ENCODE peak calls at places on chromosomes 6 and 20, in ten cellular contexts. H, V, O, J, P, X, A, S, D and W are unnamed samples.
A peak's percentile ranks its signal among the peaks of the same experiment; 100 is the strongest.

GRCh38 chr6:68238097-68238597 is 396.9 kb upstream of the ADGRB3 start:
- DNase-seq in H (no peak), V (no peak), O (no peak), J (no peak), P (no peak), X (no peak), A (no peak), S (no peak), D (no peak), W (no peak)

GRCh38 chr6:87722831-87723726 is 21.0 kb upstream of the AKIRIN2 start:
- DNase-seq in H (peak; percentile 98), V (peak; percentile 78), O (peak; percentile 81), J (peak; percentile 54), P (peak; percentile 82), X (no peak), A (peak; percentile 84), S (peak; percentile 88), D (peak; percentile 68), W (peak; percentile 72)

GRCh38 chr6:110067837-110068591 is 89.9 kb downstream of the GPR6 start:
- DNase-seq in H (peak; percentile 15), V (no peak), O (no peak), J (no peak), P (no peak), X (no peak), A (no peak), S (no peak), D (no peak), W (no peak)

GRCh38 chr6:116329156-116329555 is 41.6 kb upstream of the DSE start:
- DNase-seq in H (no peak), V (no peak), O (no peak), J (no peak), P (no peak), X (no peak), A (no peak), S (no peak), D (no peak), W (no peak)

GRCh38 chr6:42742116-42742894 is 3.6 kb downstream of the TBCC start:
- DNase-seq in H (peak; percentile 49), V (no peak), O (no peak), J (no peak), P (no peak), X (no peak), A (no peak), S (no peak), D (no peak), W (no peak)

GRCh38 chr6:7052441-7052936 is 55.3 kb upstream of the RREB1 start:
- DNase-seq in H (peak; percentile 7), V (peak; percentile 50), O (peak; percentile 71), J (peak; percentile 63), P (no peak), X (peak; percentile 75), A (peak; percentile 21), S (peak; percentile 59), D (peak; percentile 73), W (no peak)

GRCh38 chr20:49508435-49509199 is 26.1 kb upstream of the KCNB1 start:
- DNase-seq in H (peak; percentile 12), V (no peak), O (no peak), J (no peak), P (no peak), X (no peak), A (peak; percentile 49), S (no peak), D (no peak), W (peak; percentile 40)

GRCh38 chr6:41546475-41546865 is 289 bp downstream of the FOXP4 start:
- DNase-seq in H (peak; percentile 62), V (no peak), O (no peak), J (no peak), P (no peak), X (no peak), A (peak; percentile 21), S (no peak), D (no peak), W (no peak)

GRCh38 chr6:99589290-99589672 is 17.4 kb upstream of the PRDM13 start:
- DNase-seq in H (no peak), V (peak; percentile 7), O (no peak), J (no peak), P (no peak), X (no peak), A (no peak), S (no peak), D (no peak), W (no peak)

GRCh38 chr6:33073431-33073871 is at the start of gene HLA-DPA1:
- DNase-seq in H (peak; percentile 24), V (no peak), O (no peak), J (no peak), P (no peak), X (no peak), A (no peak), S (no peak), D (peak; percentile 54), W (no peak)

GRCh38 chr20:50678213-50678898 is 13.0 kb downstream of the RIPOR3 start:
- DNase-seq in H (no peak), V (peak; percentile 98), O (peak; percentile 83), J (no peak), P (no peak), X (no peak), A (no peak), S (no peak), D (no peak), W (no peak)

GRCh38 chr20:36315545-36316351 is 9.6 kb downstream of the DLGAP4 start:
- DNase-seq in H (no peak), V (no peak), O (no peak), J (no peak), P (no peak), X (peak; percentile 59), A (no peak), S (peak; percentile 43), D (peak; percentile 30), W (no peak)

GRCh38 chr20:62302341-62303048 is at the start of gene ADRM1:
- DNase-seq in H (peak; percentile 97), V (peak; percentile 99), O (peak; percentile 95), J (peak; percentile 97), P (peak; percentile 95), X (peak; percentile 96), A (peak; percentile 99), S (peak; percentile 97), D (peak; percentile 96), W (peak; percentile 94)

GRCh38 chr20:63472159-63472811 is at the start of gene KCNQ2:
- DNase-seq in H (no peak), V (no peak), O (no peak), J (no peak), P (no peak), X (no peak), A (no peak), S (no peak), D (no peak), W (no peak)

GRCh38 chr20:16178671-16179070 is 394.6 kb downstream of the KIF16B start:
- DNase-seq in H (no peak), V (no peak), O (no peak), J (no peak), P (no peak), X (no peak), A (no peak), S (no peak), D (no peak), W (no peak)

GRCh38 chr6:50837589-50838445 is 19.1 kb downstream of the TFAP2B start:
- DNase-seq in H (no peak), V (no peak), O (no peak), J (no peak), P (no peak), X (no peak), A (no peak), S (no peak), D (no peak), W (no peak)
- H3K27me3 ChIP-seq in H (peaks cover 25% of the 10 kb centered on the region), V (peaks cover 7% of the 10 kb centered on the region), O (peaks cover 9% of the 10 kb centered on the region), J (peaks cover 100% of the 10 kb centered on the region), P (peaks cover 12% of the 10 kb centered on the region), X (peaks cover 59% of the 10 kb centered on the region), A (peaks cover 95% of the 10 kb centered on the region), S (peaks cover 41% of the 10 kb centered on the region), D (peaks cover 87% of the 10 kb centered on the region), W (peaks cover 94% of the 10 kb centered on the region)

GRCh38 chr6:72620866-72621242 is 1.0 kb upstream of the KCNQ5 start:
- DNase-seq in H (no peak), V (no peak), O (no peak), J (no peak), P (no peak), X (no peak), A (no peak), S (no peak), D (no peak), W (no peak)

GRCh38 chr6:72621243-72622093 is at the start of gene KCNQ5:
- DNase-seq in H (peak; percentile 20), V (peak; percentile 12), O (no peak), J (no peak), P (no peak), X (peak; percentile 57), A (no peak), S (peak; percentile 42), D (peak; percentile 46), W (no peak)

GRCh38 chr6:72619883-72620696 is 1.8 kb upstream of the KCNQ5 start:
- DNase-seq in H (no peak), V (no peak), O (no peak), J (peak; percentile 21), P (no peak), X (no peak), A (no peak), S (peak; percentile 44), D (peak; percentile 50), W (peak; percentile 87)

GRCh38 chr6:72623808-72624207 is 1.9 kb downstream of the KCNQ5 start:
- DNase-seq in H (no peak), V (no peak), O (no peak), J (no peak), P (no peak), X (no peak), A (no peak), S (no peak), D (no peak), W (no peak)

GRCh38 chr6:72622094-72622540 is 253 bp downstream of the KCNQ5 start:
- DNase-seq in H (peak; percentile 44), V (peak; percentile 45), O (no peak), J (peak; percentile 17), P (no peak), X (peak; percentile 55), A (peak; percentile 29), S (no peak), D (peak; percentile 53), W (no peak)
- H3K4me3 ChIP-seq in H (peak overlapping the region; percentile 65), V (peak overlapping the region; percentile 61), O (peak overlapping the region; percentile 22), J (peak overlapping the region; percentile 50), P (peak overlapping the region; percentile 51), X (peak overlapping the region; percentile 62), A (peak overlapping the region; percentile 47), S (peak overlapping the region; percentile 40), D (peak overlapping the region; percentile 60), W (peak overlapping the region; percentile 67)

DNA sequence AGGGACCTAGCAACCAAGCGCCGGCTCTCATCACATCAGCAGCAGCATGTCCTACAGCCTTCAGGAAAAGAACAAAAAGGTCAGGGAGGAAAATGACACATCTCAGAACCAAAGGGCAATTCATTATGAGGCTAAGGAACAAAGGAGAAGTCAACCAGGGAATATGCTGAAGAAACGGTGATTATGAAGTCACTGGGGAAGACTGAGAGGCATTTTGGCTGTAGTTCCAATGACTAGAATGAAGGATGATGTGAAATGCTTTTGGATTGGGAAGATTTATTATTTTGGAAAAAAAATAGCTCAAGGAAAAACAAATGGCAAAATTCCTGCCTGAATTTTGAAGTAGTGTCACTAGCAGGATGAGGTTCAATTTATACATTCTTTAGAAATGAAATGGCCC is 5.7 kb downstream of the BACH2 start:
- DNase-seq in H (no peak), V (no peak), O (no peak), J (no peak), P (no peak), X (no peak), A (no peak), S (no peak), D (no peak), W (no peak)
- H3K27ac ChIP-seq in H (no peak overlapping the region), V (no peak overlapping the region), O (no peak overlapping the region), J (no peak overlapping the region), P (no peak overlapping the region), X (no peak overlapping the region), A (no peak overlapping the region), S (peak overlapping the region; percentile 89), D (no peak overlapping the region), W (no peak overlapping the region)

GRCh38 chr20:11976966-11977365 is 59.3 kb downstream of the BTBD3 start:
- DNase-seq in H (no peak), V (no peak), O (no peak), J (no peak), P (no peak), X (no peak), A (no peak), S (no peak), D (no peak), W (no peak)
- H3K27me3 ChIP-seq in H (no peaks in the 10 kb centered on the region), V (no peaks in the 10 kb centered on the region), O (no peaks in the 10 kb centered on the region), J (no peaks in the 10 kb centered on the region), P (no peaks in the 10 kb centered on the region), X (no peaks in the 10 kb centered on the region), A (no peaks in the 10 kb centered on the region), S (no peaks in the 10 kb centered on the region), D (no peaks in the 10 kb centered on the region), W (no peaks in the 10 kb centered on the region)